ENCODE peak calls at places on chromosomes 4 and X, in ten cellular contexts. One of them, this sample, is unnamed.

GRCh38 chr4:123453006-123453685 is 56.6 kb downstream of the SPRY1 start:
- DNase-seq in NCI-H2081: no peak
- DNase-seq in stimulated activated CD8-positive, alpha-beta memory T cell treated with anti-CD3 and anti-CD28 coated beads, Interleukin-2, amount 100 ng/mL, for 1 hour: no peak
- DNase-seq in CD4-positive, alpha-beta T cell: no peak
- DNase-seq in occipital lobe: no peak
- DNase-seq in NCI-H2029 treated with DMSO at 0.1 percent for 48 hours: no peak
- DNase-seq in mammary epithelial cell: peak
- DNase-seq in D341Med: no peak
- DNase-seq in T follicular helper cell: no peak
- DNase-seq in H9: no peak
- DNase-seq in this sample: no peak

GRCh38 chrX:23792861-23793553 is 10.0 kb downstream of the SAT1 start:
- DNase-seq in NCI-H2081: peak
- DNase-seq in stimulated activated CD8-positive, alpha-beta memory T cell treated with anti-CD3 and anti-CD28 coated beads, Interleukin-2, amount 100 ng/mL, for 1 hour: no peak
- DNase-seq in CD4-positive, alpha-beta T cell: no peak
- DNase-seq in occipital lobe: no peak
- DNase-seq in NCI-H2029 treated with DMSO at 0.1 percent for 48 hours: peak
- DNase-seq in mammary epithelial cell: no peak
- DNase-seq in D341Med: no peak
- DNase-seq in T follicular helper cell: no peak
- DNase-seq in H9: no peak
- DNase-seq in this sample: no peak

GRCh38 chr4:45006078-45006477 is 279.7 kb upstream of the GNPDA2 start:
- DNase-seq in NCI-H2081: no peak
- DNase-seq in stimulated activated CD8-positive, alpha-beta memory T cell treated with anti-CD3 and anti-CD28 coated beads, Interleukin-2, amount 100 ng/mL, for 1 hour: no peak
- DNase-seq in CD4-positive, alpha-beta T cell: no peak
- DNase-seq in occipital lobe: no peak
- DNase-seq in NCI-H2029 treated with DMSO at 0.1 percent for 48 hours: no peak
- DNase-seq in mammary epithelial cell: peak
- DNase-seq in D341Med: no peak
- DNase-seq in T follicular helper cell: no peak
- DNase-seq in H9: no peak
- DNase-seq in this sample: no peak

GRCh38 chrX:108439961-108440696 is 491 bp downstream of the COL4A5 start:
- DNase-seq in NCI-H2081: no peak
- DNase-seq in stimulated activated CD8-positive, alpha-beta memory T cell treated with anti-CD3 and anti-CD28 coated beads, Interleukin-2, amount 100 ng/mL, for 1 hour: no peak
- DNase-seq in CD4-positive, alpha-beta T cell: no peak
- DNase-seq in occipital lobe: no peak
- DNase-seq in NCI-H2029 treated with DMSO at 0.1 percent for 48 hours: no peak
- DNase-seq in mammary epithelial cell: no peak
- DNase-seq in D341Med: no peak
- DNase-seq in T follicular helper cell: no peak
- DNase-seq in H9: peak
- DNase-seq in this sample: no peak

GRCh38 chr4:113675731-113676707 is 85.5 kb downstream of the CAMK2D start:
- DNase-seq in NCI-H2081: peak
- DNase-seq in stimulated activated CD8-positive, alpha-beta memory T cell treated with anti-CD3 and anti-CD28 coated beads, Interleukin-2, amount 100 ng/mL, for 1 hour: no peak
- DNase-seq in CD4-positive, alpha-beta T cell: no peak
- DNase-seq in occipital lobe: no peak
- DNase-seq in NCI-H2029 treated with DMSO at 0.1 percent for 48 hours: peak
- DNase-seq in mammary epithelial cell: no peak
- DNase-seq in D341Med: no peak
- DNase-seq in T follicular helper cell: no peak
- DNase-seq in H9: no peak
- DNase-seq in this sample: no peak

GRCh38 chr4:39635023-39635422 is 3.6 kb downstream of the SMIM14 start:
- DNase-seq in NCI-H2081: no peak
- DNase-seq in stimulated activated CD8-positive, alpha-beta memory T cell treated with anti-CD3 and anti-CD28 coated beads, Interleukin-2, amount 100 ng/mL, for 1 hour: no peak
- DNase-seq in CD4-positive, alpha-beta T cell: no peak
- DNase-seq in occipital lobe: no peak
- DNase-seq in NCI-H2029 treated with DMSO at 0.1 percent for 48 hours: no peak
- DNase-seq in mammary epithelial cell: peak
- DNase-seq in D341Med: no peak
- DNase-seq in T follicular helper cell: no peak
- DNase-seq in H9: peak
- DNase-seq in this sample: no peak

GRCh38 chr4:16864199-16864598 is 34.2 kb downstream of the LDB2 start:
- DNase-seq in NCI-H2081: no peak
- DNase-seq in stimulated activated CD8-positive, alpha-beta memory T cell treated with anti-CD3 and anti-CD28 coated beads, Interleukin-2, amount 100 ng/mL, for 1 hour: no peak
- DNase-seq in CD4-positive, alpha-beta T cell: no peak
- DNase-seq in occipital lobe: no peak
- DNase-seq in NCI-H2029 treated with DMSO at 0.1 percent for 48 hours: no peak
- DNase-seq in mammary epithelial cell: no peak
- DNase-seq in D341Med: no peak
- DNase-seq in T follicular helper cell: no peak
- DNase-seq in H9: no peak
- DNase-seq in this sample: no peak

GRCh38 chr4:10030946-10031662 is 9.8 kb upstream of the SLC2A9 start:
- DNase-seq in NCI-H2081: no peak
- DNase-seq in stimulated activated CD8-positive, alpha-beta memory T cell treated with anti-CD3 and anti-CD28 coated beads, Interleukin-2, amount 100 ng/mL, for 1 hour: no peak
- DNase-seq in CD4-positive, alpha-beta T cell: no peak
- DNase-seq in occipital lobe: no peak
- DNase-seq in NCI-H2029 treated with DMSO at 0.1 percent for 48 hours: no peak
- DNase-seq in mammary epithelial cell: no peak
- DNase-seq in D341Med: no peak
- DNase-seq in T follicular helper cell: no peak
- DNase-seq in H9: peak
- DNase-seq in this sample: no peak

GRCh38 chr4:174156239-174156826 is 127.1 kb downstream of the FBXO8 start:
- DNase-seq in NCI-H2081: peak
- DNase-seq in stimulated activated CD8-positive, alpha-beta memory T cell treated with anti-CD3 and anti-CD28 coated beads, Interleukin-2, amount 100 ng/mL, for 1 hour: no peak
- DNase-seq in CD4-positive, alpha-beta T cell: no peak
- DNase-seq in occipital lobe: no peak
- DNase-seq in NCI-H2029 treated with DMSO at 0.1 percent for 48 hours: no peak
- DNase-seq in mammary epithelial cell: peak
- DNase-seq in D341Med: peak
- DNase-seq in T follicular helper cell: no peak
- DNase-seq in H9: no peak
- DNase-seq in this sample: no peak

GRCh38 chr4:106502106-106502699 is 133.6 kb upstream of the GIMD1 start:
- DNase-seq in NCI-H2081: peak
- DNase-seq in stimulated activated CD8-positive, alpha-beta memory T cell treated with anti-CD3 and anti-CD28 coated beads, Interleukin-2, amount 100 ng/mL, for 1 hour: no peak
- DNase-seq in CD4-positive, alpha-beta T cell: peak
- DNase-seq in occipital lobe: no peak
- DNase-seq in NCI-H2029 treated with DMSO at 0.1 percent for 48 hours: peak
- DNase-seq in mammary epithelial cell: peak
- DNase-seq in D341Med: peak
- DNase-seq in T follicular helper cell: no peak
- DNase-seq in H9: peak
- DNase-seq in this sample: no peak

GRCh38 chr4:110589297-110589696 is 33.6 kb downstream of the PITX2 start:
- DNase-seq in NCI-H2081: no peak
- DNase-seq in stimulated activated CD8-positive, alpha-beta memory T cell treated with anti-CD3 and anti-CD28 coated beads, Interleukin-2, amount 100 ng/mL, for 1 hour: no peak
- DNase-seq in CD4-positive, alpha-beta T cell: no peak
- DNase-seq in occipital lobe: no peak
- DNase-seq in NCI-H2029 treated with DMSO at 0.1 percent for 48 hours: no peak
- DNase-seq in mammary epithelial cell: no peak
- DNase-seq in D341Med: no peak
- DNase-seq in T follicular helper cell: no peak
- DNase-seq in H9: no peak
- DNase-seq in this sample: no peak

GRCh38 chrX:46912098-46912672 is at the start of gene JADE3:
- DNase-seq in NCI-H2081: peak
- DNase-seq in stimulated activated CD8-positive, alpha-beta memory T cell treated with anti-CD3 and anti-CD28 coated beads, Interleukin-2, amount 100 ng/mL, for 1 hour: no peak
- DNase-seq in CD4-positive, alpha-beta T cell: peak
- DNase-seq in occipital lobe: peak
- DNase-seq in NCI-H2029 treated with DMSO at 0.1 percent for 48 hours: peak
- DNase-seq in mammary epithelial cell: peak
- DNase-seq in D341Med: peak
- DNase-seq in T follicular helper cell: no peak
- DNase-seq in H9: peak
- DNase-seq in this sample: peak

GRCh38 chr4:72194453-72194852 is 162.7 kb downstream of the NPFFR2 start:
- DNase-seq in NCI-H2081: no peak
- DNase-seq in stimulated activated CD8-positive, alpha-beta memory T cell treated with anti-CD3 and anti-CD28 coated beads, Interleukin-2, amount 100 ng/mL, for 1 hour: no peak
- DNase-seq in CD4-positive, alpha-beta T cell: no peak
- DNase-seq in occipital lobe: no peak
- DNase-seq in NCI-H2029 treated with DMSO at 0.1 percent for 48 hours: no peak
- DNase-seq in mammary epithelial cell: no peak
- DNase-seq in D341Med: no peak
- DNase-seq in T follicular helper cell: no peak
- DNase-seq in H9: no peak
- DNase-seq in this sample: no peak

GRCh38 chrX:132146456-132146855 is 18.6 kb upstream of the FRMD7 start:
- DNase-seq in NCI-H2081: no peak
- DNase-seq in stimulated activated CD8-positive, alpha-beta memory T cell treated with anti-CD3 and anti-CD28 coated beads, Interleukin-2, amount 100 ng/mL, for 1 hour: no peak
- DNase-seq in CD4-positive, alpha-beta T cell: no peak
- DNase-seq in occipital lobe: no peak
- DNase-seq in NCI-H2029 treated with DMSO at 0.1 percent for 48 hours: no peak
- DNase-seq in mammary epithelial cell: no peak
- DNase-seq in D341Med: no peak
- DNase-seq in T follicular helper cell: no peak
- DNase-seq in H9: no peak
- DNase-seq in this sample: no peak

GRCh38 chr4:79682161-79682560 is 274.1 kb upstream of the GK2 start:
- DNase-seq in NCI-H2081: no peak
- DNase-seq in stimulated activated CD8-positive, alpha-beta memory T cell treated with anti-CD3 and anti-CD28 coated beads, Interleukin-2, amount 100 ng/mL, for 1 hour: no peak
- DNase-seq in CD4-positive, alpha-beta T cell: no peak
- DNase-seq in occipital lobe: no peak
- DNase-seq in NCI-H2029 treated with DMSO at 0.1 percent for 48 hours: no peak
- DNase-seq in mammary epithelial cell: no peak
- DNase-seq in D341Med: no peak
- DNase-seq in T follicular helper cell: no peak
- DNase-seq in H9: no peak
- DNase-seq in this sample: no peak

GRCh38 chr4:56741595-56741994 is 60.5 kb upstream of the HOPX start:
- DNase-seq in NCI-H2081: no peak
- DNase-seq in stimulated activated CD8-positive, alpha-beta memory T cell treated with anti-CD3 and anti-CD28 coated beads, Interleukin-2, amount 100 ng/mL, for 1 hour: no peak
- DNase-seq in CD4-positive, alpha-beta T cell: no peak
- DNase-seq in occipital lobe: no peak
- DNase-seq in NCI-H2029 treated with DMSO at 0.1 percent for 48 hours: no peak
- DNase-seq in mammary epithelial cell: no peak
- DNase-seq in D341Med: no peak
- DNase-seq in T follicular helper cell: no peak
- DNase-seq in H9: no peak
- DNase-seq in this sample: no peak

GRCh38 chrX:150546711-150547153 is 21.7 kb upstream of the MTM1 start:
- DNase-seq in NCI-H2081: no peak
- DNase-seq in stimulated activated CD8-positive, alpha-beta memory T cell treated with anti-CD3 and anti-CD28 coated beads, Interleukin-2, amount 100 ng/mL, for 1 hour: no peak
- DNase-seq in CD4-positive, alpha-beta T cell: peak
- DNase-seq in occipital lobe: no peak
- DNase-seq in NCI-H2029 treated with DMSO at 0.1 percent for 48 hours: no peak
- DNase-seq in mammary epithelial cell: no peak
- DNase-seq in D341Med: no peak
- DNase-seq in T follicular helper cell: peak
- DNase-seq in H9: no peak
- DNase-seq in this sample: no peak

GRCh38 chr4:6461301-6462165 is 10.9 kb downstream of the PPP2R2C start:
- DNase-seq in NCI-H2081: no peak
- DNase-seq in stimulated activated CD8-positive, alpha-beta memory T cell treated with anti-CD3 and anti-CD28 coated beads, Interleukin-2, amount 100 ng/mL, for 1 hour: no peak
- DNase-seq in CD4-positive, alpha-beta T cell: no peak
- DNase-seq in occipital lobe: no peak
- DNase-seq in NCI-H2029 treated with DMSO at 0.1 percent for 48 hours: no peak
- DNase-seq in mammary epithelial cell: no peak
- DNase-seq in D341Med: no peak
- DNase-seq in T follicular helper cell: no peak
- DNase-seq in H9: peak
- DNase-seq in this sample: no peak

GRCh38 chr4:159278399-159278798 is 175.5 kb downstream of the RAPGEF2 start:
- DNase-seq in NCI-H2081: no peak
- DNase-seq in stimulated activated CD8-positive, alpha-beta memory T cell treated with anti-CD3 and anti-CD28 coated beads, Interleukin-2, amount 100 ng/mL, for 1 hour: no peak
- DNase-seq in CD4-positive, alpha-beta T cell: no peak
- DNase-seq in occipital lobe: no peak
- DNase-seq in NCI-H2029 treated with DMSO at 0.1 percent for 48 hours: no peak
- DNase-seq in mammary epithelial cell: peak
- DNase-seq in D341Med: no peak
- DNase-seq in T follicular helper cell: no peak
- DNase-seq in H9: no peak
- DNase-seq in this sample: no peak

GRCh38 chr4:25951390-25951952 is 37.5 kb downstream of the SMIM20 start:
- DNase-seq in NCI-H2081: no peak
- DNase-seq in stimulated activated CD8-positive, alpha-beta memory T cell treated with anti-CD3 and anti-CD28 coated beads, Interleukin-2, amount 100 ng/mL, for 1 hour: no peak
- DNase-seq in CD4-positive, alpha-beta T cell: no peak
- DNase-seq in occipital lobe: no peak
- DNase-seq in NCI-H2029 treated with DMSO at 0.1 percent for 48 hours: no peak
- DNase-seq in mammary epithelial cell: no peak
- DNase-seq in D341Med: no peak
- DNase-seq in T follicular helper cell: no peak
- DNase-seq in H9: no peak
- DNase-seq in this sample: no peak

GRCh38 chr4:137531121-137531520 is 1.2 kb downstream of the PCDH18 start:
- DNase-seq in NCI-H2081: peak
- DNase-seq in stimulated activated CD8-positive, alpha-beta memory T cell treated with anti-CD3 and anti-CD28 coated beads, Interleukin-2, amount 100 ng/mL, for 1 hour: no peak
- DNase-seq in CD4-positive, alpha-beta T cell: no peak
- DNase-seq in occipital lobe: no peak
- DNase-seq in NCI-H2029 treated with DMSO at 0.1 percent for 48 hours: no peak
- DNase-seq in mammary epithelial cell: no peak
- DNase-seq in D341Med: no peak
- DNase-seq in T follicular helper cell: no peak
- DNase-seq in H9: no peak
- DNase-seq in this sample: no peak

GRCh38 chrX:5051831-5052491 is 1176.7 kb downstream of the NLGN4X start:
- DNase-seq in NCI-H2081: no peak
- DNase-seq in stimulated activated CD8-positive, alpha-beta memory T cell treated with anti-CD3 and anti-CD28 coated beads, Interleukin-2, amount 100 ng/mL, for 1 hour: no peak
- DNase-seq in CD4-positive, alpha-beta T cell: no peak
- DNase-seq in occipital lobe: no peak
- DNase-seq in NCI-H2029 treated with DMSO at 0.1 percent for 48 hours: no peak
- DNase-seq in mammary epithelial cell: peak
- DNase-seq in D341Med: no peak
- DNase-seq in T follicular helper cell: no peak
- DNase-seq in H9: no peak
- DNase-seq in this sample: no peak

GRCh38 chrX:44036336-44036735 is 63.1 kb upstream of the NDP start:
- DNase-seq in NCI-H2081: no peak
- DNase-seq in stimulated activated CD8-positive, alpha-beta memory T cell treated with anti-CD3 and anti-CD28 coated beads, Interleukin-2, amount 100 ng/mL, for 1 hour: no peak
- DNase-seq in CD4-positive, alpha-beta T cell: no peak
- DNase-seq in occipital lobe: no peak
- DNase-seq in NCI-H2029 treated with DMSO at 0.1 percent for 48 hours: no peak
- DNase-seq in mammary epithelial cell: peak
- DNase-seq in D341Med: no peak
- DNase-seq in T follicular helper cell: no peak
- DNase-seq in H9: no peak
- DNase-seq in this sample: no peak

GRCh38 chrX:153827016-153827415 is 3.3 kb downstream of the PDZD4 start:
- DNase-seq in NCI-H2081: no peak
- DNase-seq in stimulated activated CD8-positive, alpha-beta memory T cell treated with anti-CD3 and anti-CD28 coated beads, Interleukin-2, amount 100 ng/mL, for 1 hour: no peak
- DNase-seq in CD4-positive, alpha-beta T cell: no peak
- DNase-seq in occipital lobe: no peak
- DNase-seq in NCI-H2029 treated with DMSO at 0.1 percent for 48 hours: no peak
- DNase-seq in mammary epithelial cell: no peak
- DNase-seq in D341Med: no peak
- DNase-seq in T follicular helper cell: no peak
- DNase-seq in H9: no peak
- DNase-seq in this sample: no peak

GRCh38 chrX:41373989-41374606 is 40.1 kb downstream of the DDX3X start:
- DNase-seq in NCI-H2081: no peak
- DNase-seq in stimulated activated CD8-positive, alpha-beta memory T cell treated with anti-CD3 and anti-CD28 coated beads, Interleukin-2, amount 100 ng/mL, for 1 hour: no peak
- DNase-seq in CD4-positive, alpha-beta T cell: no peak
- DNase-seq in occipital lobe: no peak
- DNase-seq in NCI-H2029 treated with DMSO at 0.1 percent for 48 hours: no peak
- DNase-seq in mammary epithelial cell: no peak
- DNase-seq in D341Med: no peak
- DNase-seq in T follicular helper cell: no peak
- DNase-seq in H9: no peak
- DNase-seq in this sample: no peak

GRCh38 chr4:110617095-110617494 is 5.8 kb downstream of the PITX2 start:
- DNase-seq in NCI-H2081: no peak
- DNase-seq in stimulated activated CD8-positive, alpha-beta memory T cell treated with anti-CD3 and anti-CD28 coated beads, Interleukin-2, amount 100 ng/mL, for 1 hour: no peak
- DNase-seq in CD4-positive, alpha-beta T cell: no peak
- DNase-seq in occipital lobe: no peak
- DNase-seq in NCI-H2029 treated with DMSO at 0.1 percent for 48 hours: no peak
- DNase-seq in mammary epithelial cell: no peak
- DNase-seq in D341Med: no peak
- DNase-seq in T follicular helper cell: no peak
- DNase-seq in H9: no peak
- DNase-seq in this sample: no peak

GRCh38 chrX:46330981-46331380 is 214.2 kb downstream of the ZNF674 start:
- DNase-seq in NCI-H2081: peak
- DNase-seq in stimulated activated CD8-positive, alpha-beta memory T cell treated with anti-CD3 and anti-CD28 coated beads, Interleukin-2, amount 100 ng/mL, for 1 hour: no peak
- DNase-seq in CD4-positive, alpha-beta T cell: no peak
- DNase-seq in occipital lobe: no peak
- DNase-seq in NCI-H2029 treated with DMSO at 0.1 percent for 48 hours: no peak
- DNase-seq in mammary epithelial cell: peak
- DNase-seq in D341Med: no peak
- DNase-seq in T follicular helper cell: no peak
- DNase-seq in H9: no peak
- DNase-seq in this sample: no peak

GRCh38 chr4:152356428-152357034 is 179.4 kb downstream of the FBXW7 start:
- DNase-seq in NCI-H2081: no peak
- DNase-seq in stimulated activated CD8-positive, alpha-beta memory T cell treated with anti-CD3 and anti-CD28 coated beads, Interleukin-2, amount 100 ng/mL, for 1 hour: no peak
- DNase-seq in CD4-positive, alpha-beta T cell: no peak
- DNase-seq in occipital lobe: no peak
- DNase-seq in NCI-H2029 treated with DMSO at 0.1 percent for 48 hours: no peak
- DNase-seq in mammary epithelial cell: no peak
- DNase-seq in D341Med: no peak
- DNase-seq in T follicular helper cell: no peak
- DNase-seq in H9: no peak
- DNase-seq in this sample: no peak

This sample was measured in nucleus accumbens.